ENCODE peak calls at places on chromosomes 12 and 14, in eight cellular contexts. One of them, this sample, is unnamed.

GRCh38 chr14:44982594-44982993 is 20.6 kb downstream of the TOGARAM1 start:
- DNase-seq in NCI-H510A treated with DMSO at 0.1 percent for 48 hours: no peak
- DNase-seq in effector memory CD4-positive, alpha-beta T cell: no peak
- DNase-seq in GM04504: no peak
- DNase-seq in NCI-H226: no peak
- DNase-seq in stimulated activated CD8-positive, alpha-beta memory T cell treated with anti-CD3 and anti-CD28 coated beads, Interleukin-4, amount 100 ng/mL, for 24 hours: no peak
- DNase-seq in HepG2: no peak
- DNase-seq in neural crest cell: no peak
- DNase-seq in this sample: no peak

GRCh38 chr12:42730286-42730685 is 140.7 kb upstream of the PRICKLE1 start:
- DNase-seq in NCI-H510A treated with DMSO at 0.1 percent for 48 hours: no peak
- DNase-seq in effector memory CD4-positive, alpha-beta T cell: no peak
- DNase-seq in GM04504: no peak
- DNase-seq in NCI-H226: peak
- DNase-seq in stimulated activated CD8-positive, alpha-beta memory T cell treated with anti-CD3 and anti-CD28 coated beads, Interleukin-4, amount 100 ng/mL, for 24 hours: no peak
- DNase-seq in HepG2: no peak
- DNase-seq in neural crest cell: no peak
- DNase-seq in this sample: no peak

GRCh38 chr12:89162704-89163261 is 189.5 kb downstream of the DUSP6 start:
- DNase-seq in NCI-H510A treated with DMSO at 0.1 percent for 48 hours: no peak
- DNase-seq in effector memory CD4-positive, alpha-beta T cell: no peak
- DNase-seq in GM04504: peak
- DNase-seq in NCI-H226: peak
- DNase-seq in stimulated activated CD8-positive, alpha-beta memory T cell treated with anti-CD3 and anti-CD28 coated beads, Interleukin-4, amount 100 ng/mL, for 24 hours: peak
- DNase-seq in HepG2: no peak
- DNase-seq in neural crest cell: no peak
- DNase-seq in this sample: no peak

GRCh38 chr14:91380610-91381371 is 36.8 kb downstream of the CCDC88C start:
- DNase-seq in NCI-H510A treated with DMSO at 0.1 percent for 48 hours: peak
- DNase-seq in effector memory CD4-positive, alpha-beta T cell: no peak
- DNase-seq in GM04504: no peak
- DNase-seq in NCI-H226: no peak
- DNase-seq in stimulated activated CD8-positive, alpha-beta memory T cell treated with anti-CD3 and anti-CD28 coated beads, Interleukin-4, amount 100 ng/mL, for 24 hours: no peak
- DNase-seq in HepG2: no peak
- DNase-seq in neural crest cell: no peak
- DNase-seq in this sample: no peak

GRCh38 chr12:121709478-121709890 is 3.1 kb upstream of the TMEM120B start:
- DNase-seq in NCI-H510A treated with DMSO at 0.1 percent for 48 hours: no peak
- DNase-seq in effector memory CD4-positive, alpha-beta T cell: no peak
- DNase-seq in GM04504: no peak
- DNase-seq in NCI-H226: peak
- DNase-seq in stimulated activated CD8-positive, alpha-beta memory T cell treated with anti-CD3 and anti-CD28 coated beads, Interleukin-4, amount 100 ng/mL, for 24 hours: no peak
- DNase-seq in HepG2: peak
- DNase-seq in neural crest cell: no peak
- DNase-seq in this sample: no peak

GRCh38 chr12:1350055-1350933 is 244.1 kb downstream of the FBXL14 start:
- DNase-seq in NCI-H510A treated with DMSO at 0.1 percent for 48 hours: no peak
- DNase-seq in effector memory CD4-positive, alpha-beta T cell: no peak
- DNase-seq in GM04504: peak
- DNase-seq in NCI-H226: peak
- DNase-seq in stimulated activated CD8-positive, alpha-beta memory T cell treated with anti-CD3 and anti-CD28 coated beads, Interleukin-4, amount 100 ng/mL, for 24 hours: no peak
- DNase-seq in HepG2: no peak
- DNase-seq in neural crest cell: no peak
- DNase-seq in this sample: no peak

GRCh38 chr12:111398530-111398929 is 7.2 kb upstream of the SH2B3 start:
- DNase-seq in NCI-H510A treated with DMSO at 0.1 percent for 48 hours: no peak
- DNase-seq in effector memory CD4-positive, alpha-beta T cell: no peak
- DNase-seq in GM04504: no peak
- DNase-seq in NCI-H226: no peak
- DNase-seq in stimulated activated CD8-positive, alpha-beta memory T cell treated with anti-CD3 and anti-CD28 coated beads, Interleukin-4, amount 100 ng/mL, for 24 hours: no peak
- DNase-seq in HepG2: no peak
- DNase-seq in neural crest cell: no peak
- DNase-seq in this sample: no peak

GRCh38 chr14:32693114-32693513 is 245.6 kb upstream of the NPAS3 start:
- DNase-seq in NCI-H510A treated with DMSO at 0.1 percent for 48 hours: peak
- DNase-seq in effector memory CD4-positive, alpha-beta T cell: no peak
- DNase-seq in GM04504: no peak
- DNase-seq in NCI-H226: peak
- DNase-seq in stimulated activated CD8-positive, alpha-beta memory T cell treated with anti-CD3 and anti-CD28 coated beads, Interleukin-4, amount 100 ng/mL, for 24 hours: no peak
- DNase-seq in HepG2: no peak
- DNase-seq in neural crest cell: no peak
- DNase-seq in this sample: no peak

GRCh38 chr12:77202457-77203060 is 137.2 kb upstream of the E2F7 start:
- DNase-seq in NCI-H510A treated with DMSO at 0.1 percent for 48 hours: no peak
- DNase-seq in effector memory CD4-positive, alpha-beta T cell: no peak
- DNase-seq in GM04504: no peak
- DNase-seq in NCI-H226: no peak
- DNase-seq in stimulated activated CD8-positive, alpha-beta memory T cell treated with anti-CD3 and anti-CD28 coated beads, Interleukin-4, amount 100 ng/mL, for 24 hours: no peak
- DNase-seq in HepG2: no peak
- DNase-seq in neural crest cell: no peak
- DNase-seq in this sample: no peak

GRCh38 chr12:46438256-46438655 is 65.7 kb upstream of the SLC38A2 start:
- DNase-seq in NCI-H510A treated with DMSO at 0.1 percent for 48 hours: no peak
- DNase-seq in effector memory CD4-positive, alpha-beta T cell: no peak
- DNase-seq in GM04504: no peak
- DNase-seq in NCI-H226: no peak
- DNase-seq in stimulated activated CD8-positive, alpha-beta memory T cell treated with anti-CD3 and anti-CD28 coated beads, Interleukin-4, amount 100 ng/mL, for 24 hours: no peak
- DNase-seq in HepG2: no peak
- DNase-seq in neural crest cell: no peak
- DNase-seq in this sample: no peak

GRCh38 chr14:39232554-39233415 is 930 bp upstream of the MIA2 start:
- DNase-seq in NCI-H510A treated with DMSO at 0.1 percent for 48 hours: no peak
- DNase-seq in effector memory CD4-positive, alpha-beta T cell: no peak
- DNase-seq in GM04504: peak
- DNase-seq in NCI-H226: peak
- DNase-seq in stimulated activated CD8-positive, alpha-beta memory T cell treated with anti-CD3 and anti-CD28 coated beads, Interleukin-4, amount 100 ng/mL, for 24 hours: no peak
- DNase-seq in HepG2: peak
- DNase-seq in neural crest cell: no peak
- DNase-seq in this sample: no peak

GRCh38 chr14:54902143-54902520 is 494 bp downstream of the GCH1 start:
- DNase-seq in NCI-H510A treated with DMSO at 0.1 percent for 48 hours: peak
- DNase-seq in effector memory CD4-positive, alpha-beta T cell: peak
- DNase-seq in GM04504: no peak
- DNase-seq in NCI-H226: peak
- DNase-seq in stimulated activated CD8-positive, alpha-beta memory T cell treated with anti-CD3 and anti-CD28 coated beads, Interleukin-4, amount 100 ng/mL, for 24 hours: peak
- DNase-seq in HepG2: peak
- DNase-seq in neural crest cell: peak
- DNase-seq in this sample: peak

GRCh38 chr12:101299931-101300330 is 20.0 kb downstream of the UTP20 start:
- DNase-seq in NCI-H510A treated with DMSO at 0.1 percent for 48 hours: no peak
- DNase-seq in effector memory CD4-positive, alpha-beta T cell: no peak
- DNase-seq in GM04504: no peak
- DNase-seq in NCI-H226: no peak
- DNase-seq in stimulated activated CD8-positive, alpha-beta memory T cell treated with anti-CD3 and anti-CD28 coated beads, Interleukin-4, amount 100 ng/mL, for 24 hours: no peak
- DNase-seq in HepG2: peak
- DNase-seq in neural crest cell: no peak
- DNase-seq in this sample: no peak

GRCh38 chr12:6336079-6336858 is 5.6 kb downstream of the TNFRSF1A start:
- DNase-seq in NCI-H510A treated with DMSO at 0.1 percent for 48 hours: peak
- DNase-seq in effector memory CD4-positive, alpha-beta T cell: peak
- DNase-seq in GM04504: peak
- DNase-seq in NCI-H226: peak
- DNase-seq in stimulated activated CD8-positive, alpha-beta memory T cell treated with anti-CD3 and anti-CD28 coated beads, Interleukin-4, amount 100 ng/mL, for 24 hours: peak
- DNase-seq in HepG2: peak
- DNase-seq in neural crest cell: peak
- DNase-seq in this sample: peak

GRCh38 chr12:116278667-116279066 is 1.2 kb upstream of the MED13L start:
- DNase-seq in NCI-H510A treated with DMSO at 0.1 percent for 48 hours: no peak
- DNase-seq in effector memory CD4-positive, alpha-beta T cell: no peak
- DNase-seq in GM04504: no peak
- DNase-seq in NCI-H226: no peak
- DNase-seq in stimulated activated CD8-positive, alpha-beta memory T cell treated with anti-CD3 and anti-CD28 coated beads, Interleukin-4, amount 100 ng/mL, for 24 hours: no peak
- DNase-seq in HepG2: no peak
- DNase-seq in neural crest cell: no peak
- DNase-seq in this sample: no peak

GRCh38 chr14:31834616-31835015 is 242.5 kb upstream of the ARHGAP5 start:
- DNase-seq in NCI-H510A treated with DMSO at 0.1 percent for 48 hours: peak
- DNase-seq in effector memory CD4-positive, alpha-beta T cell: no peak
- DNase-seq in GM04504: no peak
- DNase-seq in NCI-H226: no peak
- DNase-seq in stimulated activated CD8-positive, alpha-beta memory T cell treated with anti-CD3 and anti-CD28 coated beads, Interleukin-4, amount 100 ng/mL, for 24 hours: no peak
- DNase-seq in HepG2: peak
- DNase-seq in neural crest cell: no peak
- DNase-seq in this sample: no peak

GRCh38 chr12:132284618-132285310 is 44.6 kb downstream of the GALNT9 start:
- DNase-seq in NCI-H510A treated with DMSO at 0.1 percent for 48 hours: no peak
- DNase-seq in effector memory CD4-positive, alpha-beta T cell: no peak
- DNase-seq in GM04504: no peak
- DNase-seq in NCI-H226: peak
- DNase-seq in stimulated activated CD8-positive, alpha-beta memory T cell treated with anti-CD3 and anti-CD28 coated beads, Interleukin-4, amount 100 ng/mL, for 24 hours: no peak
- DNase-seq in HepG2: no peak
- DNase-seq in neural crest cell: no peak
- DNase-seq in this sample: no peak

GRCh38 chr14:24150993-24151392 is 3.7 kb downstream of the RNF31 start:
- DNase-seq in NCI-H510A treated with DMSO at 0.1 percent for 48 hours: no peak
- DNase-seq in effector memory CD4-positive, alpha-beta T cell: no peak
- DNase-seq in GM04504: no peak
- DNase-seq in NCI-H226: no peak
- DNase-seq in stimulated activated CD8-positive, alpha-beta memory T cell treated with anti-CD3 and anti-CD28 coated beads, Interleukin-4, amount 100 ng/mL, for 24 hours: no peak
- DNase-seq in HepG2: no peak
- DNase-seq in neural crest cell: no peak
- DNase-seq in this sample: no peak

GRCh38 chr14:21069388-21070082 is 569 bp upstream of the ARHGEF40 start:
- DNase-seq in NCI-H510A treated with DMSO at 0.1 percent for 48 hours: peak
- DNase-seq in effector memory CD4-positive, alpha-beta T cell: peak
- DNase-seq in GM04504: no peak
- DNase-seq in NCI-H226: no peak
- DNase-seq in stimulated activated CD8-positive, alpha-beta memory T cell treated with anti-CD3 and anti-CD28 coated beads, Interleukin-4, amount 100 ng/mL, for 24 hours: no peak
- DNase-seq in HepG2: peak
- DNase-seq in neural crest cell: peak
- DNase-seq in this sample: peak

GRCh38 chr14:74988131-74988530 is 14.6 kb upstream of the EIF2B2 start:
- DNase-seq in NCI-H510A treated with DMSO at 0.1 percent for 48 hours: peak
- DNase-seq in effector memory CD4-positive, alpha-beta T cell: no peak
- DNase-seq in GM04504: no peak
- DNase-seq in NCI-H226: peak
- DNase-seq in stimulated activated CD8-positive, alpha-beta memory T cell treated with anti-CD3 and anti-CD28 coated beads, Interleukin-4, amount 100 ng/mL, for 24 hours: no peak
- DNase-seq in HepG2: no peak
- DNase-seq in neural crest cell: no peak
- DNase-seq in this sample: no peak

GRCh38 chr14:58635041-58635440 is 2.7 kb upstream of the DACT1 start:
- DNase-seq in NCI-H510A treated with DMSO at 0.1 percent for 48 hours: no peak
- DNase-seq in effector memory CD4-positive, alpha-beta T cell: no peak
- DNase-seq in GM04504: no peak
- DNase-seq in NCI-H226: no peak
- DNase-seq in stimulated activated CD8-positive, alpha-beta memory T cell treated with anti-CD3 and anti-CD28 coated beads, Interleukin-4, amount 100 ng/mL, for 24 hours: no peak
- DNase-seq in HepG2: no peak
- DNase-seq in neural crest cell: no peak
- DNase-seq in this sample: no peak